ENCODE peak calls at places on chromosomes 2 and 18, in four cellular contexts. S is IMR-90, W is ovary, C is uterus. F is an unnamed sample.

GRCh38 chr2:181586569-181587076 is 70.3 kb downstream of the CERKL start:
- DNase-seq in S (no peak), W (no peak), C (no peak), F (no peak)

GRCh38 chr2:100409461-100409860 is 8.0 kb downstream of the CHST10 start:
- DNase-seq in S (no peak), W (no peak), C (no peak), F (no peak)

GRCh38 chr2:21642647-21643046 is 518.9 kb downstream of the TDRD15 start:
- DNase-seq in S (peak), W (no peak), C (no peak), F (no peak)

GRCh38 chr2:26612522-26613240 is 28.5 kb downstream of the CIB4 start:
- DNase-seq in S (no peak), W (no peak), C (no peak), F (peak)

GRCh38 chr2:171347591-171348032 is 86.2 kb downstream of the METTL8 start:
- DNase-seq in S (peak), W (no peak), C (no peak), F (peak)

GRCh38 chr2:237623428-237624403 is 3.7 kb upstream of the LRRFIP1 start:
- DNase-seq in S (peak), W (no peak), C (no peak), F (no peak)

GRCh38 chr2:109335586-109336266 is 206.7 kb downstream of the SH3RF3 start:
- DNase-seq in S (peak), W (no peak), C (no peak), F (no peak)

GRCh38 chr2:240503848-240504247 is 53.9 kb downstream of the ANKMY1 start:
- DNase-seq in S (no peak), W (no peak), C (no peak), F (no peak)

GRCh38 chr18:6484659-6485058 is 69.9 kb upstream of the L3MBTL4 start:
- DNase-seq in S (no peak), W (no peak), C (no peak), F (no peak)

GRCh38 chr18:46174317-46175039 is 70.3 kb downstream of the HAUS1 start:
- DNase-seq in S (peak), W (no peak), C (no peak), F (peak)
- TF ChIP-seq POLR2A in S (no peak), W (no peak), C (no peak), F (peak)

DNA sequence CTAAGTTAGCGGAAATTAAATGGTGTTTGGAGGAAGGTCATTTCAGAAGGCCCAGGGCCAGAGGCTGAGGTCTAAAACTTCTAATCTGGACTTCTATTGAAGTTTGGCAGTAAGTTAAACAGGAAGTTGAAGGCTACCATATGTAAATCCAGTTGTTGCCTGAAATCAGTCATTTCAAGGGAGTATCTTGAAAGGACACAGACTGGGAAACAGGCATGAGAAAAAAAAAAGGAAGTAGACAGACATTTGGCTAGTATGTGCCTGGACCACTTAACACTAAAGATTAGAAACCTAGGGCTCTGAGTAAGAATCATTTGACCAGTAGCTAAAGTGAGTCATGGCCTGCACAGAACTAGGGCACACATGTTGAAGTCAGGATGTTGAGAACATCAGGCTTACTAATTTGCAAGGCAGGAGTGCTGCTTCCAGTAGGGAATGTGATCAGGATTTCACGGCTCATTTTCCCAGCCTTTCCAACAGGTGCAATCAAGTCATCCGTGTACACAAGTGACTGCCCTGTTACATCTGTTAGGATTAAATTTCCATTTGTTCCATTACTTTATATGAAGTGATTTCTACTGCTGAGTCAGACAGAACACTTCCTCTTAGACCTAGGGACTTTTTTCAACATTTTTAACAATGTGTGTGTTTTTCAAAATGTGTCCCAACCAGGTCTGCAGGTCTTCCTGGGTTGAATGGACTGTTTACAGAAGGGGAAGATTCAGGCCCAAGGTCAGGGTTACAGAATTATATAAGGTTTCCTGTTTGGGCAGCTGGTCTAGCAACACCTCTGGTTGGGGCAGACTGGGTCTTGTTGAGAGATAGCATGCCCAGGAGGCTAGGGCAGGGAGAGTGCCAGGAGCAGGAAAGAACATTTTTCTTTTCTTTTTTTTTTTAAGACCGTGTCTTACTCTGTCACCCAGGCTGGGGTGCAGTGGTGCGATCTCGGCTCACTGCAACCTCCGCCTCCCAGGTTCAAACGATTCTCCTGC is 145.6 kb downstream of the TGIF1 start:
- DNase-seq in S (peak), W (peak), C (peak), F (peak)
- TF ChIP-seq POLR2A in S (peak), W (no peak), C (peak), F (peak)

GRCh38 chr2:196365923-196366322 is 194.5 kb upstream of the STK17B start:
- DNase-seq in S (no peak), W (no peak), C (no peak), F (no peak)
- TF ChIP-seq POLR2A in S (no peak), W (no peak), C (no peak), F (no peak)

GRCh38 chr2:231464576-231465540 is 574 bp upstream of the NCL start:
- DNase-seq in S (no peak), W (peak), C (peak), F (peak)

GRCh38 chr2:231461516-231461971 is 2.7 kb downstream of the NCL start:
- DNase-seq in S (no peak), W (no peak), C (no peak), F (no peak)

GRCh38 chr2:231467016-231467545 is 2.8 kb upstream of the NCL start:
- DNase-seq in S (no peak), W (no peak), C (no peak), F (no peak)

GRCh38 chr2:231462729-231463465 is 1.4 kb downstream of the NCL start:
- DNase-seq in S (no peak), W (no peak), C (no peak), F (no peak)

DNA sequence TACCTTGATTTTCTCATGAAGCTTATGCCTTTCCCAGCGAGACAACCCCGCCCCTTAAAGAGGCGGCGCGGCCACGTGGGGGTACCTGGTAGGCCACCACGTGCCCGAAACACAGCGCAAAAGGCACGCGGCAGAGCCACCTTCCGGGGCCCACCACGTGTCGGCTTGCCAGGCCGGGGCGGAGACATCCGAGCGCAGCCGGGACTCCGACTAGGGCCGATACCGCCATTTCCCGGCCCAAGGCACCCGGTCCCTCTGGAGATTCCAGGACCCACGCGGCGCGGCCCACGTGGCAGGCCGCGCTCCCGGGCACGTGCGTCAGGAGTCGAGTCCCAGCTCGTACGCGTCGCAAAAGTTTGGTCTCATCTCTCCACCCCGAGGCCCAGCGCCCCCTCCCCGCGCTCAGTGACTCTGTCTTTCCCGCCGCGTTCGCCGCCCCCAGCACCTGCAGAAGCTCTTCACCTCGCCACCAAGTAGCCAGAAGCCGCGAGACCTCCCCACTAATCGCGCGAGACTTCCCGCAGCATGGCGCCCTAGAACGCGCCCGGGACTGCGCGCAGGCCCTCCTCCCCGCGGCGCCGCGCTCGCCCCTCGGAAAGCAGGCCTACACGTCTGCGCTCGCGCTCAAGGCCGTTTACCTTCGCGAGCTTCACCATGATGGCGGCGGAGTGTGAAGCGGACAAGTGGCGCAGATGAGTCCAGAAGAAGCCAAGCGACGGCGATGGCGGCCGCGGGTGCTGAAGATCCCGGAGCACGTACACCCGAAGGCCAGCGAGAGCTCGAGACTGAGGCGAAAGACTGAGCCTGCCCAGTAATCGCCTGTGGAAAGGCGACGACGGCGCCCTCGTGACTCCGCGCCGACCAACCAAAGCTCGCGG is at the start of gene NCL:
- DNase-seq in S (peak), W (peak), C (peak), F (peak)
- TF ChIP-seq POLR2A in S (peak), W (peak), C (peak), F (peak)

GRCh38 chr2:97663962-97664635 is at the start of gene ACTR1B:
- DNase-seq in S (peak), W (peak), C (peak), F (peak)
- TF ChIP-seq POLR2A in S (peak), W (peak), C (peak), F (peak)

GRCh38 chr2:216144857-216145256 is 35.7 kb downstream of the XRCC5 start:
- DNase-seq in S (no peak), W (no peak), C (no peak), F (no peak)
- TF ChIP-seq POLR2A in S (no peak), W (no peak), C (no peak), F (no peak)

DNA sequence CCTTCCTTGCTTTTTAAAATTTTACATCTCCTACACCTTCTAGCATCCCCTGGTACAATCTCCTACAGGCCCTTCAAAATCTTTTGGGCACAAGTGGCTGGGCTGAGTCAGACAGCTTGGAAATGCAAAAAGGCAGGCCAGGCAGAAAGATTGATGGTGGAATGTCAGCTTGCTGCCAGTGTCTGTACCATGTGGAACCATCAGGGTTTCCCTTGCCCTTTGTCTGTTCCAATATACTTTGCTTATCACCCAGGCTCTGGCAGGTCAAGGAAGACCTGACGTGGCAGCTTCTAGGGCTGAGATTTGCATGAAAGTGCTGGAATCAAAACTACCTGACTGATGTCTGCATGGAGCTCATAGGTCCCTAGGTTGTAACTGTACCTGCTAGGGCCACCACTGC is 33.3 kb downstream of the GPR39 start:
- DNase-seq in S (no peak), W (no peak), C (no peak), F (no peak)
- TF ChIP-seq POLR2A in S (no peak), W (no peak), C (no peak), F (no peak)

DNA sequence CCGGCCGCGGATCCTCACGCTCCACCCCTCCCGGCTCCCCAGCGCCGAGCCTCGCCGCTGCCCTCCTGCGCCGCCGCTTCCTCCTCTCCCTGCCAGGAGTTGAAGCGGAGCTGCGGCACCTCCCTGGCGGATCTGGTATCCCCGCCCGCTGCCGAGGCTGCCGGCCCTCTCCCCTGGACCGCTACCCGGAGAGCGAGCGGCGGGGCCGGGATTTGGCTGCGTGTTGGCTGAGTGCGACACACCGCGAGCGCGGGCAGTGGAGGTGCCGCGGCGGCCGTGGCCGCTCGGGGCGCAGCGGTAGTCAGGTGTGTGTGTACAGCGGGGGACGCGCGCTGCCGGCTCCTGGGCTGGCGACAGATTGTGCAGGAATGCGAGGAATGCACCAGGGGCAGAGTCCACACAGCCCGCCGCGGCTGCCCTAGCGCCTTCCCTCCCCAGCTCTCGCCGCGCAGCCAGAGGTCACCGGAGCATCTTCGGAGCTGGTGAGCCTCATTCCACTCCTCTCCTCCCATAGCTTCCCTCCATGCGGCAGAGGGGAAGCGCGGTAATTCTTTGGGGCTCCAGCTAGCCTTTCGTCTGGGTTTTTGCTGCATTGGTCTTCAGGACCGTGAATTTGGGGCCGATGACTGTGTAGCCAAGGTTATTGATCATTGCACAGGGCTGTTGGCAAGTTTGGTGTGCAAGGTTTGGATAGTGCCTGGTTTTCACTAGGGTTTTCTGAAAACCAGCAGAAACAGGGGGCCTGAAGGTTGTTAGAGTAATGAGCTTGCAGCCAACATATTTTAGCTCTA is 1.3 kb downstream of the PKP4 start:
- DNase-seq in S (peak), W (peak), C (peak), F (peak)
- TF ChIP-seq POLR2A in S (no peak), W (peak), C (no peak), F (peak)